ENCODE peak calls at places on chromosomes 1 and 21, in five cellular contexts. One of them, this sample, is unnamed.

GRCh38 chr21:25149022-25149421 is 458.3 kb downstream of the MRPL39 start:
- DNase-seq in stimulated activated CD4-positive, alpha-beta T cell treated with anti-CD3 and anti-CD28 coated beads, Interleukin-12 subunit alpha, Interleukin-12 subunit beta, amount 100 ng/mL, for 4 hours: no peak
- DNase-seq in MV-4-11: no peak
- DNase-seq in right lobe of liver: no peak
- DNase-seq in GM23338: no peak
- DNase-seq in this sample: no peak

GRCh38 chr1:241582921-241583321 is 50.7 kb downstream of the KMO start:
- DNase-seq in stimulated activated CD4-positive, alpha-beta T cell treated with anti-CD3 and anti-CD28 coated beads, Interleukin-12 subunit alpha, Interleukin-12 subunit beta, amount 100 ng/mL, for 4 hours: no peak
- DNase-seq in MV-4-11: no peak
- DNase-seq in right lobe of liver: peak; percentile 33
- DNase-seq in GM23338: peak; percentile 6
- DNase-seq in this sample: no peak

GRCh38 chr1:32774950-32775634 is 42.1 kb downstream of the YARS1 start:
- DNase-seq in GM23338: no peak
- DNase-seq in MV-4-11: no peak
- DNase-seq in right lobe of liver: no peak
- DNase-seq in stimulated activated CD4-positive, alpha-beta T cell treated with anti-CD3 and anti-CD28 coated beads, Interleukin-12 subunit alpha, Interleukin-12 subunit beta, amount 100 ng/mL, for 4 hours: no peak
- DNase-seq in this sample: no peak

GRCh38 chr1:58781541-58782307 is 2.1 kb downstream of the JUN start:
- DNase-seq in stimulated activated CD4-positive, alpha-beta T cell treated with anti-CD3 and anti-CD28 coated beads, Interleukin-12 subunit alpha, Interleukin-12 subunit beta, amount 100 ng/mL, for 4 hours: peak; percentile 24
- DNase-seq in right lobe of liver: peak; percentile 65
- DNase-seq in GM23338: peak; percentile 68
- DNase-seq in MV-4-11: peak; percentile 60
- DNase-seq in this sample: peak; percentile 61

GRCh38 chr1:20402585-20403422 is 83.2 kb downstream of the CAMK2N1 start:
- DNase-seq in stimulated activated CD4-positive, alpha-beta T cell treated with anti-CD3 and anti-CD28 coated beads, Interleukin-12 subunit alpha, Interleukin-12 subunit beta, amount 100 ng/mL, for 4 hours: no peak
- DNase-seq in MV-4-11: no peak
- DNase-seq in GM23338: no peak
- DNase-seq in right lobe of liver: no peak
- DNase-seq in this sample: no peak

GRCh38 chr1:17013598-17014320 is 2.0 kb upstream of the ATP13A2 start:
- DNase-seq in GM23338: no peak
- DNase-seq in stimulated activated CD4-positive, alpha-beta T cell treated with anti-CD3 and anti-CD28 coated beads, Interleukin-12 subunit alpha, Interleukin-12 subunit beta, amount 100 ng/mL, for 4 hours: no peak
- DNase-seq in right lobe of liver: peak; percentile 24
- DNase-seq in MV-4-11: peak; percentile 97
- DNase-seq in this sample: no peak

GRCh38 chr1:224087358-224087757 is 26.6 kb upstream of the FBXO28 start:
- DNase-seq in MV-4-11: no peak
- DNase-seq in GM23338: no peak
- DNase-seq in stimulated activated CD4-positive, alpha-beta T cell treated with anti-CD3 and anti-CD28 coated beads, Interleukin-12 subunit alpha, Interleukin-12 subunit beta, amount 100 ng/mL, for 4 hours: no peak
- DNase-seq in right lobe of liver: no peak
- DNase-seq in this sample: no peak

GRCh38 chr1:171107257-171107940 is 16.7 kb downstream of the FMO3 start:
- DNase-seq in MV-4-11: no peak
- DNase-seq in GM23338: no peak
- DNase-seq in stimulated activated CD4-positive, alpha-beta T cell treated with anti-CD3 and anti-CD28 coated beads, Interleukin-12 subunit alpha, Interleukin-12 subunit beta, amount 100 ng/mL, for 4 hours: no peak
- DNase-seq in right lobe of liver: no peak
- DNase-seq in this sample: no peak

GRCh38 chr1:182584746-182585145 is 4.3 kb downstream of the RNASEL start:
- DNase-seq in stimulated activated CD4-positive, alpha-beta T cell treated with anti-CD3 and anti-CD28 coated beads, Interleukin-12 subunit alpha, Interleukin-12 subunit beta, amount 100 ng/mL, for 4 hours: no peak
- DNase-seq in MV-4-11: no peak
- DNase-seq in GM23338: no peak
- DNase-seq in right lobe of liver: no peak
- DNase-seq in this sample: no peak

GRCh38 chr1:39409055-39409816 is 82.2 kb upstream of the BMP8A start:
- DNase-seq in GM23338: peak; percentile 82
- DNase-seq in stimulated activated CD4-positive, alpha-beta T cell treated with anti-CD3 and anti-CD28 coated beads, Interleukin-12 subunit alpha, Interleukin-12 subunit beta, amount 100 ng/mL, for 4 hours: no peak
- DNase-seq in MV-4-11: no peak
- DNase-seq in right lobe of liver: peak; percentile 57
- DNase-seq in this sample: no peak

GRCh38 chr1:153614189-153614900 is 1.4 kb upstream of the S100A16 start:
- DNase-seq in MV-4-11: no peak
- DNase-seq in stimulated activated CD4-positive, alpha-beta T cell treated with anti-CD3 and anti-CD28 coated beads, Interleukin-12 subunit alpha, Interleukin-12 subunit beta, amount 100 ng/mL, for 4 hours: no peak
- DNase-seq in right lobe of liver: no peak
- DNase-seq in GM23338: no peak
- DNase-seq in this sample: no peak

This sample was measured in LoVo.